ENCODE peak calls at places on chromosome 18, in ten cellular contexts. L is astrocyte, D is adrenal gland, X is stomach, K is body of pancreas, Y is AG10803, B is lung, H is breast epithelium, A is K562, P is BE2C. V is an unnamed sample.

GRCh38 chr18:61368001-61368400 is 34.8 kb downstream of the CDH20 start:
- DNase-seq in L (no peak), D (no peak), X (no peak), K (no peak), Y (no peak), B (no peak), H (no peak), A (no peak), P (no peak), V (no peak)

GRCh38 chr18:70280007-70280925 is 8.6 kb upstream of the SOCS6 start:
- DNase-seq in L (no peak), D (peak), X (peak), K (peak), Y (peak), B (no peak), H (no peak), A (no peak), P (no peak), V (peak)

GRCh38 chr18:66872277-66872676 is 268.4 kb upstream of the CDH19 start:
- DNase-seq in L (peak), D (no peak), X (no peak), K (no peak), Y (no peak), B (no peak), H (no peak), A (no peak), P (no peak), V (no peak)

GRCh38 chr18:59787998-59788875 is 91.0 kb upstream of the CCBE1 start:
- DNase-seq in L (peak), D (no peak), X (no peak), K (no peak), Y (peak), B (no peak), H (no peak), A (no peak), P (no peak), V (peak)

GRCh38 chr18:13218376-13219011 is at the start of gene LDLRAD4:
- DNase-seq in L (no peak), D (peak), X (peak), K (peak), Y (no peak), B (no peak), H (no peak), A (no peak), P (peak), V (no peak)

GRCh38 chr18:75837316-75837715 is 409.8 kb upstream of the SMIM21 start:
- DNase-seq in L (no peak), D (no peak), X (no peak), K (no peak), Y (no peak), B (peak), H (no peak), A (no peak), P (no peak), V (no peak)

GRCh38 chr18:10454800-10455550 is 540 bp downstream of the APCDD1 start:
- DNase-seq in L (no peak), D (no peak), X (peak), K (peak), Y (no peak), B (peak), H (no peak), A (no peak), P (no peak), V (peak)

GRCh38 chr18:32530947-32531651 is 60.4 kb upstream of the GAREM1 start:
- DNase-seq in L (peak), D (no peak), X (no peak), K (no peak), Y (peak), B (no peak), H (no peak), A (no peak), P (no peak), V (peak)

GRCh38 chr18:32072321-32072720 is 19.4 kb upstream of the RNF138 start:
- DNase-seq in L (no peak), D (no peak), X (no peak), K (no peak), Y (no peak), B (no peak), H (no peak), A (peak), P (no peak), V (peak)

GRCh38 chr18:34957864-34958259 is 83.4 kb upstream of the MAPRE2 start:
- DNase-seq in L (no peak), D (no peak), X (no peak), K (no peak), Y (no peak), B (no peak), H (no peak), A (no peak), P (no peak), V (no peak)

GRCh38 chr18:4230450-4231168 is 224.5 kb downstream of the DLGAP1 start:
- DNase-seq in L (no peak), D (no peak), X (no peak), K (no peak), Y (no peak), B (no peak), H (no peak), A (no peak), P (no peak), V (no peak)

GRCh38 chr18:46386788-46387187 is 270.2 kb downstream of the LOXHD1 start:
- DNase-seq in L (peak), D (no peak), X (no peak), K (peak), Y (peak), B (no peak), H (no peak), A (no peak), P (no peak), V (peak)

GRCh38 chr18:74081966-74082365 is 65.7 kb downstream of the FBXO15 start:
- DNase-seq in L (no peak), D (no peak), X (no peak), K (no peak), Y (no peak), B (no peak), H (peak), A (no peak), P (no peak), V (no peak)

GRCh38 chr18:50947899-50948298 is 19.9 kb upstream of the ELAC1 start:
- DNase-seq in L (peak), D (no peak), X (no peak), K (no peak), Y (no peak), B (no peak), H (no peak), A (no peak), P (no peak), V (peak)

GRCh38 chr18:46570134-46570533 is 86.9 kb downstream of the LOXHD1 start:
- DNase-seq in L (no peak), D (no peak), X (no peak), K (no peak), Y (no peak), B (no peak), H (no peak), A (no peak), P (no peak), V (no peak)

GRCh38 chr18:9708882-9709877 is 1.1 kb downstream of the RAB31 start:
- DNase-seq in L (no peak), D (peak), X (no peak), K (no peak), Y (peak), B (no peak), H (no peak), A (peak), P (no peak), V (peak)

GRCh38 chr18:58051765-58052460 is 7.9 kb downstream of the NEDD4L start:
- DNase-seq in L (no peak), D (no peak), X (no peak), K (no peak), Y (peak), B (no peak), H (no peak), A (no peak), P (no peak), V (peak)

GRCh38 chr18:63881851-63882250 is 5.7 kb upstream of the SERPINB2 start:
- DNase-seq in L (peak), D (no peak), X (no peak), K (no peak), Y (peak), B (no peak), H (no peak), A (no peak), P (no peak), V (peak)

GRCh38 chr18:57837917-57838548 is 34.9 kb upstream of the ATP8B1 start:
- DNase-seq in L (peak), D (no peak), X (no peak), K (no peak), Y (no peak), B (no peak), H (no peak), A (no peak), P (no peak), V (no peak)

GRCh38 chr18:67672142-67672541 is 155.6 kb upstream of the DSEL start:
- DNase-seq in L (peak), D (no peak), X (no peak), K (no peak), Y (peak), B (no peak), H (no peak), A (no peak), P (no peak), V (peak)

GRCh38 chr18:27277554-27277953 is 92.4 kb upstream of the CHST9 start:
- DNase-seq in L (no peak), D (no peak), X (no peak), K (no peak), Y (no peak), B (no peak), H (no peak), A (no peak), P (no peak), V (no peak)

GRCh38 chr18:74836296-74837139 is 238.8 kb downstream of the ZNF407 start:
- DNase-seq in L (peak), D (no peak), X (peak), K (peak), Y (peak), B (no peak), H (no peak), A (no peak), P (peak), V (peak)

GRCh38 chr18:77086034-77086433 is 46.5 kb downstream of the MBP start:
- DNase-seq in L (peak), D (no peak), X (no peak), K (no peak), Y (peak), B (no peak), H (no peak), A (no peak), P (no peak), V (peak)

GRCh38 chr18:10924290-10924689 is 225.1 kb downstream of the PIEZO2 start:
- DNase-seq in L (no peak), D (no peak), X (no peak), K (no peak), Y (no peak), B (no peak), H (no peak), A (no peak), P (no peak), V (no peak)

GRCh38 chr18:13379930-13380665 is 161.5 kb downstream of the LDLRAD4 start:
- DNase-seq in L (no peak), D (peak), X (no peak), K (no peak), Y (no peak), B (no peak), H (no peak), A (no peak), P (no peak), V (no peak)

GRCh38 chr18:63213331-63213900 is 106.2 kb downstream of the BCL2 start:
- DNase-seq in L (no peak), D (no peak), X (no peak), K (no peak), Y (peak), B (no peak), H (no peak), A (no peak), P (no peak), V (peak)

GRCh38 chr18:79730804-79731203 is 51.2 kb downstream of the CTDP1 start:
- DNase-seq in L (no peak), D (no peak), X (no peak), K (no peak), Y (no peak), B (no peak), H (no peak), A (no peak), P (no peak), V (no peak)

GRCh38 chr18:79406708-79407107 is 11.0 kb downstream of the NFATC1 start:
- DNase-seq in L (no peak), D (no peak), X (no peak), K (no peak), Y (no peak), B (no peak), H (no peak), A (no peak), P (no peak), V (no peak)

GRCh38 chr18:79522451-79523220 is 126.9 kb downstream of the NFATC1 start:
- DNase-seq in L (no peak), D (peak), X (no peak), K (no peak), Y (no peak), B (no peak), H (peak), A (no peak), P (no peak), V (no peak)

GRCh38 chr18:45730832-45731545 is 7.0 kb downstream of the SLC14A1 start:
- DNase-seq in L (peak), D (no peak), X (no peak), K (no peak), Y (peak), B (no peak), H (no peak), A (no peak), P (no peak), V (no peak)

GRCh38 chr18:58254873-58255511 is 211.0 kb downstream of the NEDD4L start:
- DNase-seq in L (no peak), D (no peak), X (no peak), K (peak), Y (no peak), B (no peak), H (no peak), A (no peak), P (no peak), V (no peak)

GRCh38 chr18:79881695-79882094 is 69.8 kb downstream of the SLC66A2 start:
- DNase-seq in L (no peak), D (peak), X (no peak), K (no peak), Y (no peak), B (no peak), H (no peak), A (no peak), P (no peak), V (no peak)

GRCh38 chr18:45056907-45057306 is 376.2 kb downstream of the SETBP1 start:
- DNase-seq in L (peak), D (no peak), X (no peak), K (no peak), Y (peak), B (no peak), H (no peak), A (no peak), P (no peak), V (peak)

GRCh38 chr18:24403076-24403475 is 5.5 kb upstream of the OSBPL1A start:
- DNase-seq in L (no peak), D (no peak), X (no peak), K (no peak), Y (no peak), B (no peak), H (no peak), A (no peak), P (no peak), V (no peak)

GRCh38 chr18:24400587-24400986 is 3.0 kb upstream of the OSBPL1A start:
- DNase-seq in L (peak), D (no peak), X (no peak), K (no peak), Y (no peak), B (no peak), H (no peak), A (no peak), P (no peak), V (no peak)

GRCh38 chr18:24404591-24404990 is 7.0 kb upstream of the OSBPL1A start:
- DNase-seq in L (no peak), D (no peak), X (no peak), K (no peak), Y (no peak), B (no peak), H (no peak), A (no peak), P (no peak), V (no peak)

GRCh38 chr18:24398515-24398914 is 891 bp upstream of the OSBPL1A start:
- DNase-seq in L (peak), D (no peak), X (no peak), K (no peak), Y (peak), B (no peak), H (no peak), A (no peak), P (no peak), V (peak)

GRCh38 chr18:24402209-24402785 is 4.7 kb upstream of the OSBPL1A start:
- DNase-seq in L (no peak), D (no peak), X (no peak), K (no peak), Y (no peak), B (no peak), H (no peak), A (no peak), P (peak), V (no peak)
- TF ChIP-seq CTCF in L (no peak), D (no peak), X (no peak), K (no peak), Y (no peak), B (no peak), H (no peak), A (peak), P (peak), V (peak)

DNA sequence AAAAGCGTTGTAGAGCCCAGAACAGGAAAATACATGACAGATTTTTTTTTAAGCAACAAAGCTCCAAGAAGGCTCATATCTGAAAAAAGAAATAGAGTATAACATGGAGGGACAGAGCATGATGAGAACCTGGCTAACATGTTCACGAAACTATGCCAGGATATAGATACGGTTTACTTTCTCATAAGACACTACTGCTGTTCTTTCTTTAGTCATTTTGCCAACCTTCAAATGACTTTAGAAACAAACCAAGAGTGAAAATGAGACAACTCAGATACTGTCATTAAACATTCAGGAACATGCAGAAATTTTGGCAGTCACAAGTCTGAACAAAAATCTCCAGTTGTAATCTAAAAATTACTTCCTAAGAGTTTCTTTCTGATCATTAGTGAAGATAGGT is 14.3 kb downstream of the LPIN2 start:
- DNase-seq in L (no peak), D (no peak), X (no peak), K (no peak), Y (no peak), B (no peak), H (no peak), A (no peak), P (no peak), V (no peak)
- H3K4me3 ChIP-seq in L (no peak), D (no peak), X (no peak), K (no peak), Y (no peak), B (no peak), H (peak), A (no peak), P (no peak), V (no peak)

DNA sequence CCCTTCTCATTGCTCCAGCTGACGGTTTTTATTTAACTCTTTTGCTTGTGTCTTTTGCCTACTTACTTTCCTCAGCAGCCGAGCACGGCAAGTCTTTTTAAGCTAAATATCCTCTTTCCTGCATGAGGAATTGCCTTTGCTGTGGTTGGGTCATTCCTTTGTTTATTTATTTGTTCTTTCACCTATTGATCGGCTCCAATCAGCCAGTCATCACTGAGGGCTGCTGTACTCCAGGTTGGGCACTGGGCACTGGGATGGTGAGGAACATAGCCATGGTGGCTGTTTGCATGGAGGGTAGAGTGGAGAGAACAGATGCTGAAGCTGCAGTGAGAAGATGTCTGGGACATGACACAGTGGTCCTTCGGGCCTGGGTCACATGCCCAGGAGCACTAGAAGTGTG is 105.2 kb downstream of the CTIF start:
- DNase-seq in L (no peak), D (no peak), X (no peak), K (no peak), Y (no peak), B (no peak), H (no peak), A (no peak), P (no peak), V (no peak)
- TF ChIP-seq CTCF in L (no peak), D (no peak), X (no peak), K (no peak), Y (no peak), B (no peak), H (no peak), A (no peak), P (no peak), V (no peak)

DNA sequence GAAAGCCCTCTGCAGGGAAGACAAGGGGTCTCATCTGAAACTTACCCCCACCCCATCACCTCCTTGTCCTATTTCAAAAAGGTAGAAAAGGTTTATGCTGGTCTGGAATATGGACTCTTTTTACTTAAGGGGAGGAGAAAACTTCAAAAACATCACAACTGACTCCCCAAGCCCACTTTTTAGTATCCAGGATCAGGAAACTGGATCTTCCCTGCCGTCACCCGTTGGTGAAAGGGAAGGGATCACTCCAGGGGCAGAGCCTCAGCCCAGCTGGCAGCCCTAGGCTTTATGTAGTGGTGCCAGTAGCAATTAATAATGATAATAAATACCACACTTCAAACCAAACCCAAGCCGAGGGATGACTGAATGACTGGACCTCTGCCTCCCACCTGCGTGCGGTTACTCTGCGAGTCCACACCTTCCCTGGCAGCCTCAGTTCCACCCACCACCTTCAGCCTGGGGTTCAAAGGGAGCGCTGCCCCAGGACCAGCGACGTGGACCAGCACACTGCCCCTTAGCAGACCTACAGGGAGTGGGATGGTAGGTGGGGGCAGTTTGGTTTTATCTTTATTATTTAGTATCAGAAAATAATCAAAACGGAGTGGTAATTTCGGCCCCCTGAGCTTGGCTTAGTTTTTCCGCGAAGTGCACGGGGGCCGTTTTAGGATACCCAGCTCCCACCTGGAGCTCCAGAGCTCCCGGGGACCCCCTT is 4.9 kb upstream of the GATA6 start:
- DNase-seq in L (no peak), D (peak), X (peak), K (peak), Y (no peak), B (no peak), H (no peak), A (no peak), P (no peak), V (no peak)
- H3K4me3 ChIP-seq in L (no peak), D (no peak), X (peak), K (peak), Y (no peak), B (no peak), H (no peak), A (no peak), P (no peak), V (peak)

GRCh38 chr18:72086421-72086820 is 457.7 kb downstream of the CBLN2 start:
- DNase-seq in L (peak), D (no peak), X (no peak), K (no peak), Y (no peak), B (no peak), H (no peak), A (peak), P (no peak), V (peak)
- TF ChIP-seq CTCF in L (peak), D (no peak), X (no peak), K (peak), Y (peak), B (no peak), H (peak), A (no peak), P (peak), V (peak)

V was measured in fibroblast of the aortic adventitia.